ENCODE peak calls at places on chromosomes 2 and 18, in six cellular contexts. One of them, this sample, is unnamed.

GRCh38 chr18:73717570-73717969 is 430.1 kb downstream of the FBXO15 start:
- DNase-seq in HFF-Myc: peak
- DNase-seq in skeletal muscle cell: no peak
- DNase-seq in tibial artery: no peak
- DNase-seq in WERI-Rb-1: no peak
- DNase-seq in left colon: no peak
- DNase-seq in this sample: no peak

GRCh38 chr18:44265437-44265836 is 415.3 kb upstream of the SETBP1 start:
- DNase-seq in left colon: no peak
- DNase-seq in tibial artery: no peak
- DNase-seq in HFF-Myc: no peak
- DNase-seq in WERI-Rb-1: no peak
- DNase-seq in skeletal muscle cell: no peak
- DNase-seq in this sample: no peak

GRCh38 chr18:55912071-55912470 is 324.1 kb upstream of the TCF4 start:
- DNase-seq in left colon: no peak
- DNase-seq in skeletal muscle cell: no peak
- DNase-seq in tibial artery: no peak
- DNase-seq in HFF-Myc: no peak
- DNase-seq in WERI-Rb-1: no peak
- DNase-seq in this sample: no peak

GRCh38 chr2:200748779-200749178 is 62.9 kb upstream of the BZW1 start:
- DNase-seq in tibial artery: no peak
- DNase-seq in HFF-Myc: no peak
- DNase-seq in skeletal muscle cell: no peak
- DNase-seq in WERI-Rb-1: no peak
- DNase-seq in left colon: no peak
- DNase-seq in this sample: no peak

GRCh38 chr18:44520981-44521672 is 159.6 kb upstream of the SETBP1 start:
- DNase-seq in left colon: no peak
- DNase-seq in HFF-Myc: no peak
- DNase-seq in tibial artery: no peak
- DNase-seq in skeletal muscle cell: no peak
- DNase-seq in WERI-Rb-1: no peak
- DNase-seq in this sample: no peak

GRCh38 chr2:16931441-16931840 is 265.8 kb upstream of the CYRIA start:
- DNase-seq in WERI-Rb-1: no peak
- DNase-seq in skeletal muscle cell: no peak
- DNase-seq in left colon: no peak
- DNase-seq in tibial artery: no peak
- DNase-seq in HFF-Myc: no peak
- DNase-seq in this sample: no peak

GRCh38 chr2:109290887-109291675 is 162.1 kb downstream of the SH3RF3 start:
- DNase-seq in left colon: no peak
- DNase-seq in skeletal muscle cell: no peak
- DNase-seq in HFF-Myc: no peak
- DNase-seq in tibial artery: peak
- DNase-seq in WERI-Rb-1: no peak
- DNase-seq in this sample: no peak

GRCh38 chr2:217901826-217902225 is 101.0 kb downstream of the TNS1 start:
- DNase-seq in skeletal muscle cell: peak
- DNase-seq in left colon: no peak
- DNase-seq in HFF-Myc: no peak
- DNase-seq in WERI-Rb-1: no peak
- DNase-seq in tibial artery: peak
- DNase-seq in this sample: no peak

GRCh38 chr2:191274404-191274803 is 29.2 kb downstream of the MYO1B start:
- DNase-seq in skeletal muscle cell: no peak
- DNase-seq in tibial artery: no peak
- DNase-seq in WERI-Rb-1: no peak
- DNase-seq in left colon: no peak
- DNase-seq in HFF-Myc: no peak
- DNase-seq in this sample: no peak

GRCh38 chr2:105910497-105911238 is 166.0 kb downstream of the NCK2 start:
- DNase-seq in skeletal muscle cell: no peak
- DNase-seq in WERI-Rb-1: no peak
- DNase-seq in HFF-Myc: no peak
- DNase-seq in left colon: no peak
- DNase-seq in tibial artery: no peak
- DNase-seq in this sample: no peak

GRCh38 chr2:83915381-83915780 is 543.7 kb downstream of the SUCLG1 start:
- DNase-seq in skeletal muscle cell: no peak
- DNase-seq in left colon: no peak
- DNase-seq in WERI-Rb-1: no peak
- DNase-seq in tibial artery: no peak
- DNase-seq in HFF-Myc: no peak
- DNase-seq in this sample: no peak

GRCh38 chr2:45275235-45275805 is 266.1 kb upstream of the SIX2 start:
- DNase-seq in WERI-Rb-1: no peak
- DNase-seq in HFF-Myc: no peak
- DNase-seq in left colon: no peak
- DNase-seq in skeletal muscle cell: no peak
- DNase-seq in tibial artery: no peak
- DNase-seq in this sample: no peak

GRCh38 chr2:238717084-238717483 is 130.8 kb upstream of the TWIST2 start:
- DNase-seq in WERI-Rb-1: no peak
- DNase-seq in tibial artery: no peak
- DNase-seq in left colon: no peak
- DNase-seq in HFF-Myc: no peak
- DNase-seq in skeletal muscle cell: no peak
- DNase-seq in this sample: no peak

GRCh38 chr2:129779783-129780182 is 199.7 kb upstream of the RAB6C start:
- DNase-seq in skeletal muscle cell: no peak
- DNase-seq in WERI-Rb-1: no peak
- DNase-seq in HFF-Myc: no peak
- DNase-seq in left colon: no peak
- DNase-seq in tibial artery: peak
- DNase-seq in this sample: peak

GRCh38 chr2:204220896-204221295 is 284.3 kb downstream of the ICOS start:
- DNase-seq in tibial artery: no peak
- DNase-seq in left colon: no peak
- DNase-seq in skeletal muscle cell: no peak
- DNase-seq in WERI-Rb-1: no peak
- DNase-seq in HFF-Myc: no peak
- DNase-seq in this sample: no peak

GRCh38 chr2:235054919-235055318 is 103.1 kb downstream of the SH3BP4 start:
- DNase-seq in WERI-Rb-1: no peak
- DNase-seq in skeletal muscle cell: no peak
- DNase-seq in left colon: no peak
- DNase-seq in tibial artery: no peak
- DNase-seq in HFF-Myc: no peak
- DNase-seq in this sample: no peak

GRCh38 chr2:38522754-38523349 is 79.9 kb downstream of the HNRNPLL start:
- DNase-seq in tibial artery: no peak
- DNase-seq in HFF-Myc: no peak
- DNase-seq in skeletal muscle cell: no peak
- DNase-seq in left colon: no peak
- DNase-seq in WERI-Rb-1: no peak
- DNase-seq in this sample: no peak

GRCh38 chr2:63729362-63729761 is 112.3 kb upstream of the UGP2 start:
- DNase-seq in tibial artery: no peak
- DNase-seq in HFF-Myc: no peak
- DNase-seq in WERI-Rb-1: no peak
- DNase-seq in left colon: no peak
- DNase-seq in skeletal muscle cell: no peak
- DNase-seq in this sample: no peak

GRCh38 chr2:28228419-28228995 is 164.2 kb upstream of the FOSL2 start:
- DNase-seq in left colon: no peak
- DNase-seq in WERI-Rb-1: no peak
- DNase-seq in tibial artery: no peak
- DNase-seq in skeletal muscle cell: no peak
- DNase-seq in HFF-Myc: peak
- DNase-seq in this sample: no peak

GRCh38 chr2:239881561-239882320 is 143.4 kb downstream of the NDUFA10 start:
- DNase-seq in WERI-Rb-1: no peak
- DNase-seq in tibial artery: peak
- DNase-seq in left colon: no peak
- DNase-seq in skeletal muscle cell: no peak
- DNase-seq in HFF-Myc: no peak
- DNase-seq in this sample: no peak

GRCh38 chr2:8196311-8196710 is 485.5 kb upstream of the ID2 start:
- DNase-seq in skeletal muscle cell: no peak
- DNase-seq in left colon: no peak
- DNase-seq in HFF-Myc: no peak
- DNase-seq in WERI-Rb-1: no peak
- DNase-seq in tibial artery: no peak
- DNase-seq in this sample: no peak

GRCh38 chr2:217743407-217743806 is 259.4 kb downstream of the TNS1 start:
- DNase-seq in HFF-Myc: no peak
- DNase-seq in left colon: no peak
- DNase-seq in tibial artery: no peak
- DNase-seq in skeletal muscle cell: no peak
- DNase-seq in WERI-Rb-1: no peak
- DNase-seq in this sample: no peak

This sample was measured in glutamatergic neuron.